ENCODE peak calls at places on chromosomes 13 and 19, in eight cellular contexts. F, L, G, P, B, Q, D and A are unnamed samples.

GRCh38 chr13:98187862-98188261 is 10.8 kb upstream of the RNF113B start:
- DNase-seq in L (no peak), Q (no peak), P (no peak), B (no peak), G (no peak), D (no peak), F (no peak), A (no peak)

GRCh38 chr19:57269515-57270250 is 10.6 kb upstream of the ZNF460 start:
- DNase-seq in F (no peak), P (no peak), Q (no peak), G (peak), L (no peak), D (no peak), B (no peak), A (no peak)

GRCh38 chr19:16394111-16394510 is 69.5 kb downstream of the KLF2 start:
- DNase-seq in P (no peak), D (no peak), B (no peak), G (no peak), F (no peak), Q (peak), L (no peak), A (no peak)

GRCh38 chr19:22422220-22422619 is at the start of gene ZNF98:
- DNase-seq in Q (no peak), F (no peak), G (no peak), L (no peak), D (no peak), P (no peak), B (no peak), A (peak)

GRCh38 chr13:73248711-73249580 is 190.1 kb downstream of the KLF5 start:
- DNase-seq in P (no peak), Q (no peak), L (no peak), F (no peak), D (no peak), B (no peak), G (no peak), A (no peak)

GRCh38 chr19:13029893-13030292 is 34.6 kb downstream of the NFIX start:
- DNase-seq in G (no peak), P (no peak), B (no peak), Q (no peak), D (peak), L (peak), F (no peak), A (no peak)

GRCh38 chr19:14614099-14614412 is 31.2 kb downstream of the CLEC17A start:
- DNase-seq in L (no peak), B (no peak), D (no peak), P (no peak), G (no peak), Q (no peak), F (no peak), A (no peak)

GRCh38 chr13:50123862-50124535 is 108.8 kb downstream of the KCNRG start:
- DNase-seq in G (peak), Q (no peak), B (no peak), P (peak), D (peak), F (peak), L (peak), A (no peak)

GRCh38 chr19:16330811-16331690 is 6.4 kb downstream of the KLF2 start:
- DNase-seq in P (no peak), F (no peak), D (no peak), Q (no peak), L (no peak), G (peak), B (no peak), A (no peak)

GRCh38 chr13:99941911-99942310 is 29.7 kb downstream of the ZIC5 start:
- DNase-seq in F (no peak), G (no peak), Q (no peak), D (no peak), B (no peak), P (no peak), L (no peak), A (no peak)

GRCh38 chr19:55086730-55087541 is 11.3 kb downstream of the EPS8L1 start:
- DNase-seq in D (peak), L (peak), B (no peak), G (no peak), P (no peak), Q (peak), F (peak), A (peak)

GRCh38 chr13:51500687-51501086 is 47.9 kb upstream of the INTS6 start:
- DNase-seq in G (no peak), F (no peak), D (no peak), P (no peak), B (no peak), L (no peak), Q (no peak), A (no peak)

GRCh38 chr19:5131866-5132561 is 163.1 kb downstream of the KDM4B start:
- DNase-seq in D (no peak), G (no peak), F (no peak), L (no peak), B (no peak), P (no peak), Q (no peak), A (no peak)

GRCh38 chr13:27965740-27966640 is 3.1 kb downstream of the CDX2 start:
- DNase-seq in P (no peak), Q (peak), D (no peak), B (no peak), F (no peak), G (no peak), L (no peak), A (no peak)

GRCh38 chr19:22545751-22546150 is 88.4 kb upstream of the ZNF492 start:
- DNase-seq in P (no peak), L (peak), G (peak), Q (no peak), B (peak), F (no peak), D (no peak), A (peak)

GRCh38 chr19:3604227-3604986 is 2.3 kb downstream of the TBXA2R start:
- DNase-seq in P (no peak), F (no peak), B (no peak), D (peak), G (no peak), Q (no peak), L (no peak), A (no peak)

GRCh38 chr19:13920940-13921744 is 15.1 kb downstream of the CC2D1A start:
- DNase-seq in F (no peak), P (no peak), D (no peak), G (peak), Q (no peak), B (peak), L (no peak), A (no peak)

GRCh38 chr13:43584711-43585110 is 202.1 kb downstream of the ENOX1 start:
- DNase-seq in L (no peak), F (no peak), B (no peak), G (no peak), Q (no peak), P (no peak), D (no peak), A (no peak)

GRCh38 chr13:66159526-66159925 is 1070.6 kb downstream of the PCDH9 start:
- DNase-seq in F (no peak), B (no peak), P (no peak), D (no peak), L (no peak), G (no peak), Q (no peak), A (no peak)

GRCh38 chr19:6890938-6891337 is 3.6 kb downstream of the ADGRE1 start:
- DNase-seq in L (no peak), P (no peak), F (no peak), G (no peak), Q (no peak), D (no peak), B (peak), A (no peak)

GRCh38 chr19:19538077-19538764 is at the start of gene CILP2:
- DNase-seq in G (no peak), L (peak), P (no peak), F (no peak), B (no peak), D (no peak), Q (no peak), A (peak)

GRCh38 chr13:51589793-51590192 is 5.5 kb downstream of the WDFY2 start:
- DNase-seq in F (no peak), D (no peak), G (no peak), L (no peak), P (no peak), Q (no peak), B (no peak), A (no peak)

GRCh38 chr13:100363874-100364273 is 224.7 kb downstream of the GGACT start:
- DNase-seq in D (no peak), L (no peak), Q (no peak), B (no peak), P (no peak), F (no peak), G (no peak), A (no peak)